ENCODE peak calls at places on chromosomes 11 and 22, in four cellular contexts. One of them, this sample, is unnamed.

GRCh38 chr11:77879218-77879617 is 58.3 kb downstream of the AAMDC start:
- DNase-seq in stimulated activated CD4-positive, alpha-beta T cell treated with anti-CD3 and anti-CD28 coated beads, Interleukin-1b, Interleukin-23, amount 100 ng/mL, for 24 hours: no peak
- DNase-seq in cardiac fibroblast: peak
- DNase-seq in pancreas: no peak
- DNase-seq in this sample: peak

GRCh38 chr11:73114110-73114834 is 27.8 kb downstream of the FCHSD2 start:
- DNase-seq in stimulated activated CD4-positive, alpha-beta T cell treated with anti-CD3 and anti-CD28 coated beads, Interleukin-1b, Interleukin-23, amount 100 ng/mL, for 24 hours: no peak
- DNase-seq in cardiac fibroblast: no peak
- DNase-seq in pancreas: no peak
- DNase-seq in this sample: no peak

GRCh38 chr11:31922450-31922849 is 111.3 kb upstream of the PAX6 start:
- DNase-seq in stimulated activated CD4-positive, alpha-beta T cell treated with anti-CD3 and anti-CD28 coated beads, Interleukin-1b, Interleukin-23, amount 100 ng/mL, for 24 hours: no peak
- DNase-seq in cardiac fibroblast: no peak
- DNase-seq in pancreas: no peak
- DNase-seq in this sample: no peak

GRCh38 chr22:41524283-41524682 is 20.0 kb downstream of the POLR3H start:
- DNase-seq in stimulated activated CD4-positive, alpha-beta T cell treated with anti-CD3 and anti-CD28 coated beads, Interleukin-1b, Interleukin-23, amount 100 ng/mL, for 24 hours: no peak
- DNase-seq in cardiac fibroblast: peak
- DNase-seq in pancreas: peak
- DNase-seq in this sample: peak

GRCh38 chr11:124467376-124468061 is 22.0 kb upstream of the OR8B8 start:
- DNase-seq in stimulated activated CD4-positive, alpha-beta T cell treated with anti-CD3 and anti-CD28 coated beads, Interleukin-1b, Interleukin-23, amount 100 ng/mL, for 24 hours: no peak
- DNase-seq in cardiac fibroblast: peak
- DNase-seq in pancreas: no peak
- DNase-seq in this sample: no peak

GRCh38 chr11:132043714-132044113 is 673.3 kb downstream of the NTM start:
- DNase-seq in stimulated activated CD4-positive, alpha-beta T cell treated with anti-CD3 and anti-CD28 coated beads, Interleukin-1b, Interleukin-23, amount 100 ng/mL, for 24 hours: no peak
- DNase-seq in cardiac fibroblast: no peak
- DNase-seq in pancreas: no peak
- DNase-seq in this sample: no peak

GRCh38 chr11:76654310-76654851 is 16.2 kb downstream of the LRRC32 start:
- DNase-seq in stimulated activated CD4-positive, alpha-beta T cell treated with anti-CD3 and anti-CD28 coated beads, Interleukin-1b, Interleukin-23, amount 100 ng/mL, for 24 hours: no peak
- DNase-seq in cardiac fibroblast: peak
- DNase-seq in pancreas: no peak
- DNase-seq in this sample: peak

GRCh38 chr11:13364388-13364787 is 86.8 kb downstream of the BMAL1 start:
- DNase-seq in stimulated activated CD4-positive, alpha-beta T cell treated with anti-CD3 and anti-CD28 coated beads, Interleukin-1b, Interleukin-23, amount 100 ng/mL, for 24 hours: no peak
- DNase-seq in cardiac fibroblast: no peak
- DNase-seq in pancreas: no peak
- DNase-seq in this sample: no peak

GRCh38 chr22:22740560-22741276 is 96.3 kb downstream of the GGTLC2 start:
- DNase-seq in stimulated activated CD4-positive, alpha-beta T cell treated with anti-CD3 and anti-CD28 coated beads, Interleukin-1b, Interleukin-23, amount 100 ng/mL, for 24 hours: no peak
- DNase-seq in cardiac fibroblast: no peak
- DNase-seq in pancreas: no peak
- DNase-seq in this sample: no peak

GRCh38 chr11:30113326-30113873 is 96.6 kb upstream of the KCNA4 start:
- DNase-seq in stimulated activated CD4-positive, alpha-beta T cell treated with anti-CD3 and anti-CD28 coated beads, Interleukin-1b, Interleukin-23, amount 100 ng/mL, for 24 hours: no peak
- DNase-seq in cardiac fibroblast: no peak
- DNase-seq in pancreas: no peak
- DNase-seq in this sample: no peak

GRCh38 chr11:43573873-43574272 is 106.7 kb upstream of the HSD17B12 start:
- DNase-seq in stimulated activated CD4-positive, alpha-beta T cell treated with anti-CD3 and anti-CD28 coated beads, Interleukin-1b, Interleukin-23, amount 100 ng/mL, for 24 hours: no peak
- DNase-seq in cardiac fibroblast: no peak
- DNase-seq in pancreas: no peak
- DNase-seq in this sample: no peak

GRCh38 chr22:44580756-44581435 is 82.9 kb upstream of the RTL6 start:
- DNase-seq in stimulated activated CD4-positive, alpha-beta T cell treated with anti-CD3 and anti-CD28 coated beads, Interleukin-1b, Interleukin-23, amount 100 ng/mL, for 24 hours: no peak
- DNase-seq in cardiac fibroblast: no peak
- DNase-seq in pancreas: peak
- DNase-seq in this sample: no peak

GRCh38 chr22:37630839-37631435 is 8.5 kb upstream of the SH3BP1 start:
- DNase-seq in stimulated activated CD4-positive, alpha-beta T cell treated with anti-CD3 and anti-CD28 coated beads, Interleukin-1b, Interleukin-23, amount 100 ng/mL, for 24 hours: no peak
- DNase-seq in cardiac fibroblast: peak
- DNase-seq in pancreas: no peak
- DNase-seq in this sample: no peak

GRCh38 chr22:19354201-19354600 is 62.7 kb upstream of the CLTCL1 start:
- DNase-seq in stimulated activated CD4-positive, alpha-beta T cell treated with anti-CD3 and anti-CD28 coated beads, Interleukin-1b, Interleukin-23, amount 100 ng/mL, for 24 hours: no peak
- DNase-seq in cardiac fibroblast: no peak
- DNase-seq in pancreas: no peak
- DNase-seq in this sample: no peak

GRCh38 chr11:76641905-76642304 is 28.6 kb downstream of the LRRC32 start:
- DNase-seq in stimulated activated CD4-positive, alpha-beta T cell treated with anti-CD3 and anti-CD28 coated beads, Interleukin-1b, Interleukin-23, amount 100 ng/mL, for 24 hours: no peak
- DNase-seq in cardiac fibroblast: no peak
- DNase-seq in pancreas: no peak
- DNase-seq in this sample: no peak

GRCh38 chr11:64568584-64569140 is 22.4 kb upstream of the SLC22A12 start:
- DNase-seq in stimulated activated CD4-positive, alpha-beta T cell treated with anti-CD3 and anti-CD28 coated beads, Interleukin-1b, Interleukin-23, amount 100 ng/mL, for 24 hours: no peak
- DNase-seq in cardiac fibroblast: no peak
- DNase-seq in pancreas: no peak
- DNase-seq in this sample: no peak

GRCh38 chr11:77783023-77783422 is 37.5 kb downstream of the RSF1 start:
- DNase-seq in stimulated activated CD4-positive, alpha-beta T cell treated with anti-CD3 and anti-CD28 coated beads, Interleukin-1b, Interleukin-23, amount 100 ng/mL, for 24 hours: no peak
- DNase-seq in cardiac fibroblast: no peak
- DNase-seq in pancreas: no peak
- DNase-seq in this sample: no peak

GRCh38 chr11:12177739-12178338 is 67.4 kb downstream of the MICAL2 start:
- DNase-seq in stimulated activated CD4-positive, alpha-beta T cell treated with anti-CD3 and anti-CD28 coated beads, Interleukin-1b, Interleukin-23, amount 100 ng/mL, for 24 hours: no peak
- DNase-seq in cardiac fibroblast: peak
- DNase-seq in pancreas: no peak
- DNase-seq in this sample: no peak

GRCh38 chr11:46677169-46677568 is 23.2 kb downstream of the ARHGAP1 start:
- DNase-seq in stimulated activated CD4-positive, alpha-beta T cell treated with anti-CD3 and anti-CD28 coated beads, Interleukin-1b, Interleukin-23, amount 100 ng/mL, for 24 hours: no peak
- DNase-seq in cardiac fibroblast: no peak
- DNase-seq in pancreas: peak
- DNase-seq in this sample: no peak

GRCh38 chr11:94835571-94835970 is 67.4 kb downstream of the AMOTL1 start:
- DNase-seq in stimulated activated CD4-positive, alpha-beta T cell treated with anti-CD3 and anti-CD28 coated beads, Interleukin-1b, Interleukin-23, amount 100 ng/mL, for 24 hours: no peak
- DNase-seq in cardiac fibroblast: peak
- DNase-seq in pancreas: no peak
- DNase-seq in this sample: no peak

GRCh38 chr22:36360871-36361383 is 26.8 kb downstream of the MYH9 start:
- DNase-seq in stimulated activated CD4-positive, alpha-beta T cell treated with anti-CD3 and anti-CD28 coated beads, Interleukin-1b, Interleukin-23, amount 100 ng/mL, for 24 hours: no peak
- DNase-seq in cardiac fibroblast: peak
- DNase-seq in pancreas: no peak
- DNase-seq in this sample: no peak

GRCh38 chr11:114077482-114078305 is 18.2 kb downstream of the ZBTB16 start:
- DNase-seq in stimulated activated CD4-positive, alpha-beta T cell treated with anti-CD3 and anti-CD28 coated beads, Interleukin-1b, Interleukin-23, amount 100 ng/mL, for 24 hours: no peak
- DNase-seq in cardiac fibroblast: no peak
- DNase-seq in pancreas: peak
- DNase-seq in this sample: peak

GRCh38 chr11:84260862-84261261 is 974.7 kb upstream of the CCDC90B start:
- DNase-seq in stimulated activated CD4-positive, alpha-beta T cell treated with anti-CD3 and anti-CD28 coated beads, Interleukin-1b, Interleukin-23, amount 100 ng/mL, for 24 hours: no peak
- DNase-seq in cardiac fibroblast: no peak
- DNase-seq in pancreas: no peak
- DNase-seq in this sample: no peak

GRCh38 chr22:48710410-48710809 is 1117.3 kb downstream of the BRD1 start:
- DNase-seq in stimulated activated CD4-positive, alpha-beta T cell treated with anti-CD3 and anti-CD28 coated beads, Interleukin-1b, Interleukin-23, amount 100 ng/mL, for 24 hours: no peak
- DNase-seq in cardiac fibroblast: no peak
- DNase-seq in pancreas: no peak
- DNase-seq in this sample: no peak

GRCh38 chr11:69822676-69823494 is 3.7 kb upstream of the FGF3 start:
- DNase-seq in stimulated activated CD4-positive, alpha-beta T cell treated with anti-CD3 and anti-CD28 coated beads, Interleukin-1b, Interleukin-23, amount 100 ng/mL, for 24 hours: no peak
- DNase-seq in cardiac fibroblast: no peak
- DNase-seq in pancreas: no peak
- DNase-seq in this sample: no peak

GRCh38 chr11:100151944-100152343 is 535.1 kb upstream of the ARHGAP42 start:
- DNase-seq in stimulated activated CD4-positive, alpha-beta T cell treated with anti-CD3 and anti-CD28 coated beads, Interleukin-1b, Interleukin-23, amount 100 ng/mL, for 24 hours: no peak
- DNase-seq in cardiac fibroblast: no peak
- DNase-seq in pancreas: no peak
- DNase-seq in this sample: peak

GRCh38 chr11:104043137-104043536 is 6.7 kb downstream of the DDI1 start:
- DNase-seq in stimulated activated CD4-positive, alpha-beta T cell treated with anti-CD3 and anti-CD28 coated beads, Interleukin-1b, Interleukin-23, amount 100 ng/mL, for 24 hours: no peak
- DNase-seq in cardiac fibroblast: no peak
- DNase-seq in pancreas: no peak
- DNase-seq in this sample: no peak

GRCh38 chr22:44085743-44086741 is 61.9 kb downstream of the PARVB start:
- DNase-seq in stimulated activated CD4-positive, alpha-beta T cell treated with anti-CD3 and anti-CD28 coated beads, Interleukin-1b, Interleukin-23, amount 100 ng/mL, for 24 hours: no peak
- DNase-seq in cardiac fibroblast: peak
- DNase-seq in pancreas: no peak
- DNase-seq in this sample: peak

GRCh38 chr22:38744981-38745380 is 10.8 kb downstream of the SUN2 start:
- DNase-seq in stimulated activated CD4-positive, alpha-beta T cell treated with anti-CD3 and anti-CD28 coated beads, Interleukin-1b, Interleukin-23, amount 100 ng/mL, for 24 hours: no peak
- DNase-seq in cardiac fibroblast: no peak
- DNase-seq in pancreas: no peak
- DNase-seq in this sample: no peak

GRCh38 chr11:112610996-112611795 is 350.0 kb upstream of the NCAM1 start:
- DNase-seq in stimulated activated CD4-positive, alpha-beta T cell treated with anti-CD3 and anti-CD28 coated beads, Interleukin-1b, Interleukin-23, amount 100 ng/mL, for 24 hours: no peak
- DNase-seq in cardiac fibroblast: peak
- DNase-seq in pancreas: no peak
- DNase-seq in this sample: no peak

GRCh38 chr11:68037481-68038225 is 1.2 kb upstream of the TCIRG1 start:
- DNase-seq in stimulated activated CD4-positive, alpha-beta T cell treated with anti-CD3 and anti-CD28 coated beads, Interleukin-1b, Interleukin-23, amount 100 ng/mL, for 24 hours: no peak
- DNase-seq in cardiac fibroblast: no peak
- DNase-seq in pancreas: no peak
- DNase-seq in this sample: peak

GRCh38 chr11:104870910-104871309 is 27.4 kb downstream of the CASP12 start:
- DNase-seq in stimulated activated CD4-positive, alpha-beta T cell treated with anti-CD3 and anti-CD28 coated beads, Interleukin-1b, Interleukin-23, amount 100 ng/mL, for 24 hours: no peak
- DNase-seq in cardiac fibroblast: peak
- DNase-seq in pancreas: no peak
- DNase-seq in this sample: no peak

GRCh38 chr22:25700996-25701815 is 40.8 kb upstream of the MYO18B start:
- DNase-seq in stimulated activated CD4-positive, alpha-beta T cell treated with anti-CD3 and anti-CD28 coated beads, Interleukin-1b, Interleukin-23, amount 100 ng/mL, for 24 hours: no peak
- DNase-seq in cardiac fibroblast: peak
- DNase-seq in pancreas: no peak
- DNase-seq in this sample: peak

GRCh38 chr22:31150615-31151014 is 9.4 kb upstream of the RNF185 start:
- DNase-seq in stimulated activated CD4-positive, alpha-beta T cell treated with anti-CD3 and anti-CD28 coated beads, Interleukin-1b, Interleukin-23, amount 100 ng/mL, for 24 hours: no peak
- DNase-seq in cardiac fibroblast: no peak
- DNase-seq in pancreas: no peak
- DNase-seq in this sample: no peak

GRCh38 chr11:75276696-75277095 is 36.1 kb downstream of the TPBGL start:
- DNase-seq in stimulated activated CD4-positive, alpha-beta T cell treated with anti-CD3 and anti-CD28 coated beads, Interleukin-1b, Interleukin-23, amount 100 ng/mL, for 24 hours: no peak
- DNase-seq in cardiac fibroblast: no peak
- DNase-seq in pancreas: peak
- DNase-seq in this sample: no peak

GRCh38 chr11:75421035-75421602 is 11.9 kb downstream of the KLHL35 start:
- DNase-seq in stimulated activated CD4-positive, alpha-beta T cell treated with anti-CD3 and anti-CD28 coated beads, Interleukin-1b, Interleukin-23, amount 100 ng/mL, for 24 hours: no peak
- DNase-seq in cardiac fibroblast: no peak
- DNase-seq in pancreas: no peak
- DNase-seq in this sample: no peak

This sample was measured in psoas muscle.